ENCODE peak calls at places on chromosomes 12 and 14, in five cellular contexts. F is A549, H is GM12878, Z is endothelial cell of umbilical vein, M is K562. Y is an unnamed sample.

GRCh38 chr14:50901361-50901760 is 29.5 kb downstream of the ABHD12B start:
- DNase-seq in F (no peak), H (no peak), Z (no peak), M (no peak), Y (no peak)

GRCh38 chr12:91327136-91327535 is 144.5 kb upstream of the DCN start:
- DNase-seq in F (no peak), H (no peak), Z (no peak), M (no peak), Y (no peak)

GRCh38 chr12:124566181-124567034 is 1.0 kb downstream of the NCOR2 start:
- DNase-seq in F (peak; percentile 81), H (no peak), Z (peak; percentile 76), M (peak; percentile 84), Y (peak; percentile 82)

GRCh38 chr14:99155173-99155777 is 116.7 kb downstream of the BCL11B start:
- DNase-seq in F (no peak), H (no peak), Z (no peak), M (no peak), Y (no peak)

GRCh38 chr12:14828896-14829295 is 14.4 kb downstream of the ART4 start:
- DNase-seq in F (peak; percentile 45), H (peak; percentile 12), Z (peak; percentile 39), M (no peak), Y (no peak)

GRCh38 chr12:52496590-52497071 is 3.6 kb upstream of the KRT6A start:
- DNase-seq in F (peak; percentile 62), H (no peak), Z (no peak), M (no peak), Y (peak; percentile 42)

GRCh38 chr14:22845821-22846625 is 9.6 kb downstream of the MMP14 start:
- DNase-seq in F (no peak), H (no peak), Z (no peak), M (no peak), Y (no peak)

GRCh38 chr12:83015390-83016225 is 328.9 kb downstream of the TMTC2 start:
- DNase-seq in F (no peak), H (no peak), Z (peak; percentile 77), M (no peak), Y (no peak)

GRCh38 chr12:71594214-71594948 is 69.3 kb downstream of the ZFC3H1 start:
- DNase-seq in F (peak; percentile 60), H (no peak), Z (no peak), M (peak; percentile 48), Y (no peak)

GRCh38 chr14:88985654-88986053 is 161.2 kb downstream of the TTC8 start:
- DNase-seq in F (no peak), H (no peak), Z (no peak), M (no peak), Y (no peak)

GRCh38 chr12:108375986-108376663 is 37.0 kb upstream of the CMKLR1 start:
- DNase-seq in F (no peak), H (no peak), Z (no peak), M (no peak), Y (no peak)

GRCh38 chr14:49904270-49904669 is 11.4 kb downstream of the ARF6 start:
- DNase-seq in F (no peak), H (no peak), Z (no peak), M (no peak), Y (no peak)

GRCh38 chr12:1470051-1470450 is 124.3 kb downstream of the FBXL14 start:
- DNase-seq in F (no peak), H (no peak), Z (peak; percentile 9), M (no peak), Y (no peak)
- TF ChIP-seq MAX in F (no peak), H (no peak), Z (no peak), M (peak; percentile 46), Y (no peak)

DNA sequence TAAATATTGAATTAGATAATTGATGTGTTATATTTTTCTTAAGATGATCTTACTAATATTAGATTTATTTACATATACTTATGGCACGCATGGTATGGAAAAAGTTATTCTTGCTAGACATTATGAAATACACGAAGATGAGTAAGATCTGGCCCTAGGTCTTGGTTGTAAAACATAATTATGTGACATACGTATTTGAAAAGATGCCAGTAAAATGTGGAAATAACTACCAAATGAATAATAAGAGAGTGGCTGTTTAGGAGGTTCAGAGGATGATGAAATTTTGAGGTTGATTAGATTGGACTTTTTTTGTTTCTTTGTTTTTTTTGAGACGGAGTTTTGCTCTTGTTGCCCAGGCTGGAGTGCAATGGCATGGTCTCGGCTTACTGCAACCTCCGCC is 41.4 kb downstream of the FANCM start:
- DNase-seq in F (no peak), H (no peak), Z (no peak), M (no peak), Y (no peak)
- TF ChIP-seq MAX in F (no peak), H (no peak), Z (no peak), M (no peak), Y (no peak)

GRCh38 chr12:106062693-106063092 is 76.1 kb downstream of the NUAK1 start:
- DNase-seq in F (no peak), H (no peak), Z (peak; percentile 42), M (no peak), Y (no peak)
- TF ChIP-seq MAX in F (no peak), H (no peak), Z (no peak), M (no peak), Y (no peak)

GRCh38 chr12:19131020-19131431 is 1.5 kb downstream of the PLEKHA5 start:
- DNase-seq in F (peak; percentile 33), H (no peak), Z (peak; percentile 37), M (no peak), Y (peak; percentile 29)
- TF ChIP-seq MAX in F (no peak), H (no peak), Z (no peak), M (no peak), Y (no peak)

DNA sequence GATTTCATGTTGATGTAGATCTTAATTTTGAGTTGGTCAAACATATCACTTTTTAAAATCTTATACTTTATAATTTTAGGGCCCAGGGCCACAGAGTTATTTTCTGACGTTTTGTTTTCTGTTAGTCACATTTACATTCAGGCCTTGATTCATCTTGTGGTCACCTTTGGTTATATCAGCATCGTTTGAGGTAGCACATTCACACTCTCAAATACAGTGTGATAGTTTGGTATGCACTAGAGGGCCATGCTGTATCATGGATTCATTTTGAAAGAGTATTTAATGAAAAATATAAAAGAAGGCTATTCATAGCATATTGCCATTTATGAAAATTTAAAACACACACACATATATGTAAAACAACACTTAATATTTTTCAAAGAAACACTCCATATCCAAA is 274.6 kb downstream of the RAD51B start:
- DNase-seq in F (no peak), H (no peak), Z (no peak), M (no peak), Y (no peak)
- TF ChIP-seq MAX in F (no peak), H (no peak), Z (no peak), M (no peak), Y (no peak)

GRCh38 chr14:68590233-68590535 is 202.7 kb downstream of the ZFP36L1 start:
- DNase-seq in F (no peak), H (no peak), Z (no peak), M (no peak), Y (no peak)

GRCh38 chr14:68591786-68592185 is 201.1 kb downstream of the ZFP36L1 start:
- DNase-seq in F (no peak), H (no peak), Z (no peak), M (no peak), Y (no peak)

GRCh38 chr14:68585690-68586089 is 207.2 kb downstream of the ZFP36L1 start:
- DNase-seq in F (no peak), H (no peak), Z (no peak), M (no peak), Y (no peak)

GRCh38 chr14:68592948-68593347 is 199.9 kb downstream of the ZFP36L1 start:
- DNase-seq in F (no peak), H (no peak), Z (no peak), M (no peak), Y (no peak)

GRCh38 chr14:68589447-68590232 is 203.2 kb downstream of the ZFP36L1 start:
- DNase-seq in F (no peak), H (no peak), Z (no peak), M (no peak), Y (no peak)
- TF ChIP-seq MAX in F (no peak), H (no peak), Z (no peak), M (no peak), Y (no peak)

DNA sequence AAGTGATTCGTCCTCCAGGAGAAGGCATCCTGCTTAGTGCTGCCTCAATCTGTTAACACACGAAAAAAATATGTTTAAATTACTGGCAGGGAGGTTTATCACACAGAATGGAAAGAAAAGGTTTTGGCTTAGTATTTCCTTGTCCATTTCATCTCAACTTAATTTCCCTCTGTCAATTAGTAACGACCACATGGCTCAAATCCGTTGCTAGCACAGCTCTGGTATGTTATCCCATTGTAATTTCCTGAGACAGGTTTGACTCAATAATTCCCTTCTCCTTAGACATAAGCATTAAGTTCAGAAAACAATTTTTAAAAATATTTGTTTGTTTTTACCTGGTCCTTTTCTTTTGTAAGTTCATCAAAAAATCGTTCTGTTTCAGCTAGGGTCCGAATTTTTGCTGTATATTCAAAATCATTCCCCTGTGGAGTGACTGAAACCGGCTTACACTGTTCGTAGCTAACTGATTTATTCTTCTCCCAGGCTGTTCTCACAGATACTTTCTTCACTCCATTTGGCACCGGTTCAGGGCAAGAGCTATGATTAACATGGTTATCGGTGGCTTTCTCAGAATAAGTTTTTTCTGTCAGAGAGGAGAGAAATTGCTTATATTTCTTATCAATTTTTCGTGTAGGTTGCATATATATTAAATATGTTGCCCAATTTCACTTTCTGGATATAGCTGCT is 10.1 kb upstream of the PITPNM2 start:
- DNase-seq in F (no peak), H (no peak), Z (no peak), M (no peak), Y (no peak)
- TF ChIP-seq MAX in F (no peak), H (no peak), Z (no peak), M (no peak), Y (no peak)

DNA sequence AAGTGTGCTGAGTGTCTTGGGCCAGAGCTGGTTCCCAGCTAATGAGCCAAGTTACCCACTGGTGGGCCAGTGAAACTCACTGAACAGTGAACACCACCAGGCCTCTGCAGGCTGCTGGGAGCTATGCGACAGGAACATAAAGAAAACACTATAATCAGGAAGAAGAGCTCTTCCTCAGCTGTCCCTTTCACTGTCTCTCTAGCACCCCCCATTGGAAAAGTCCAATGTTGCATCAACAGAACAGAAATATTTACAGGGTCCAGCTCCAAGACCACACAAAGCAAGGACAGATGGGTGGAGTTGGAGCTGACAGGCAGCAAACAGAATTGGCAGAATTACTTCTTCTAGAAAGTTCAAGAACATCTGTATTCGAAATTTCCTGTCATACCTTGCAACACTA is 903.6 kb upstream of the TMEM132C start:
- DNase-seq in F (peak; percentile 9), H (no peak), Z (no peak), M (no peak), Y (no peak)
- TF ChIP-seq MAX in F (no peak), H (no peak), Z (no peak), M (no peak), Y (no peak)

GRCh38 chr14:45212231-45212630 is 40.8 kb downstream of the MIS18BP1 start:
- DNase-seq in F (no peak), H (no peak), Z (no peak), M (no peak), Y (peak; percentile 21)
- TF ChIP-seq MAX in F (no peak), H (no peak), Z (no peak), M (no peak), Y (no peak)